ENCODE peak calls at places on chromosomes 13 and 19, in six cellular contexts. W, V, T, Z, G and P are unnamed samples.

GRCh38 chr13:113849546-113849945 is 14.3 kb downstream of the GAS6 start:
- DNase-seq in W (no peak), Z (no peak), V (no peak), G (no peak), T (no peak), P (no peak)

GRCh38 chr19:51394045-51394836 is 3.9 kb upstream of the C19orf84 start:
- DNase-seq in W (peak), T (peak), Z (peak), G (peak), V (peak), P (peak)

GRCh38 chr13:19567820-19568534 is 6.6 kb upstream of the TPTE2 start:
- DNase-seq in T (no peak), W (no peak), G (no peak), V (no peak), Z (no peak), P (no peak)

GRCh38 chr19:47719047-47719885 is 6.0 kb downstream of the EHD2 start:
- DNase-seq in W (no peak), G (peak), Z (peak), V (peak), T (peak), P (peak)

GRCh38 chr19:6767357-6768235 is at the start of gene SH2D3A:
- DNase-seq in W (peak), G (peak), Z (peak), T (peak), V (no peak), P (no peak)

GRCh38 chr13:114077938-114078335 is 54.5 kb downstream of the RASA3 start:
- DNase-seq in W (peak), T (peak), Z (peak), G (peak), V (no peak), P (peak)

GRCh38 chr19:48391100-48392005 is at the start of gene KDELR1:
- DNase-seq in G (peak), Z (peak), V (no peak), T (peak), W (peak), P (peak)

GRCh38 chr13:24097064-24097463 is 63.5 kb upstream of the SPATA13 start:
- DNase-seq in T (no peak), G (peak), Z (no peak), W (no peak), V (no peak), P (peak)

GRCh38 chr13:114260818-114261217 is 20.6 kb upstream of the UPF3A start:
- DNase-seq in Z (no peak), V (no peak), G (no peak), T (no peak), W (no peak), P (no peak)

GRCh38 chr13:109101550-109102144 is 472.2 kb downstream of the MYO16 start:
- DNase-seq in G (no peak), T (no peak), W (no peak), V (no peak), Z (no peak), P (no peak)

GRCh38 chr13:23876265-23876664 is 12.9 kb downstream of the MIPEP start:
- DNase-seq in Z (no peak), G (peak), W (no peak), T (no peak), V (no peak), P (peak)

GRCh38 chr19:49210901-49211451 is 53.4 kb downstream of the TRPM4 start:
- DNase-seq in T (no peak), G (no peak), V (no peak), Z (no peak), W (no peak), P (no peak)

GRCh38 chr19:46392252-46392801 is 21.0 kb downstream of the CCDC8 start:
- DNase-seq in W (no peak), G (peak), T (no peak), V (no peak), Z (no peak), P (peak)

GRCh38 chr19:28341810-28342350 is 871.1 kb downstream of the UQCRFS1 start:
- DNase-seq in V (no peak), W (no peak), Z (no peak), G (no peak), T (no peak), P (no peak)

GRCh38 chr19:38266981-38267597 is 2.7 kb downstream of the SPINT2 start:
- DNase-seq in V (no peak), G (peak), W (no peak), T (no peak), Z (no peak), P (no peak)

GRCh38 chr13:100291626-100292025 is 202.7 kb downstream of the PCCA start:
- DNase-seq in G (no peak), T (no peak), V (no peak), Z (no peak), W (no peak), P (no peak)